ENCODE peak calls at places on chromosome 1, in ten cellular contexts. One of them, this sample, is unnamed.

GRCh38 chr1:108785264-108785663 is 38.8 kb downstream of the STXBP3 start:
- DNase-seq in OCI-LY7: peak; percentile 2
- DNase-seq in DND-41: peak; percentile 10
- DNase-seq in tibial artery: no peak
- DNase-seq in Peyer's patch: no peak
- DNase-seq in psoas muscle: no peak
- DNase-seq in neural crest cell: no peak
- DNase-seq in progenitor cell of endocrine pancreas: no peak
- DNase-seq in uterus: no peak
- DNase-seq in PC-3: no peak
- DNase-seq in this sample: no peak

GRCh38 chr1:3599816-3600215 is 11.5 kb downstream of the MEGF6 start:
- DNase-seq in OCI-LY7: no peak
- DNase-seq in DND-41: no peak
- DNase-seq in tibial artery: no peak
- DNase-seq in Peyer's patch: no peak
- DNase-seq in psoas muscle: no peak
- DNase-seq in neural crest cell: no peak
- DNase-seq in progenitor cell of endocrine pancreas: no peak
- DNase-seq in uterus: no peak
- DNase-seq in PC-3: no peak
- DNase-seq in this sample: no peak

GRCh38 chr1:185645201-185645640 is 89.0 kb upstream of the HMCN1 start:
- DNase-seq in OCI-LY7: no peak
- DNase-seq in DND-41: no peak
- DNase-seq in tibial artery: no peak
- DNase-seq in Peyer's patch: no peak
- DNase-seq in psoas muscle: no peak
- DNase-seq in neural crest cell: no peak
- DNase-seq in progenitor cell of endocrine pancreas: no peak
- DNase-seq in uterus: no peak
- DNase-seq in PC-3: no peak
- DNase-seq in this sample: no peak

GRCh38 chr1:46446646-46447498 is 42.8 kb upstream of the DMBX1 start:
- DNase-seq in OCI-LY7: peak; percentile 74
- DNase-seq in DND-41: peak; percentile 73
- DNase-seq in tibial artery: peak; percentile 81
- DNase-seq in Peyer's patch: peak; percentile 88
- DNase-seq in psoas muscle: peak; percentile 86
- DNase-seq in neural crest cell: peak; percentile 90
- DNase-seq in progenitor cell of endocrine pancreas: peak; percentile 83
- DNase-seq in uterus: peak; percentile 56
- DNase-seq in PC-3: peak; percentile 84
- DNase-seq in this sample: peak; percentile 84

GRCh38 chr1:115113781-115114180 is 24.5 kb upstream of the TSPAN2 start:
- DNase-seq in OCI-LY7: no peak
- DNase-seq in DND-41: no peak
- DNase-seq in tibial artery: no peak
- DNase-seq in Peyer's patch: no peak
- DNase-seq in psoas muscle: no peak
- DNase-seq in neural crest cell: no peak
- DNase-seq in progenitor cell of endocrine pancreas: no peak
- DNase-seq in uterus: no peak
- DNase-seq in PC-3: peak; percentile 27
- DNase-seq in this sample: no peak

GRCh38 chr1:111833334-111833733 is 77.6 kb downstream of the DDX20 start:
- DNase-seq in OCI-LY7: no peak
- DNase-seq in DND-41: peak; percentile 23
- DNase-seq in tibial artery: no peak
- DNase-seq in Peyer's patch: no peak
- DNase-seq in psoas muscle: no peak
- DNase-seq in neural crest cell: no peak
- DNase-seq in progenitor cell of endocrine pancreas: no peak
- DNase-seq in uterus: no peak
- DNase-seq in PC-3: peak; percentile 14
- DNase-seq in this sample: no peak

GRCh38 chr1:211612786-211613107 is 33.8 kb upstream of the SLC30A1 start:
- DNase-seq in OCI-LY7: no peak
- DNase-seq in DND-41: no peak
- DNase-seq in tibial artery: no peak
- DNase-seq in Peyer's patch: no peak
- DNase-seq in psoas muscle: no peak
- DNase-seq in neural crest cell: no peak
- DNase-seq in progenitor cell of endocrine pancreas: no peak
- DNase-seq in uterus: no peak
- DNase-seq in PC-3: no peak
- DNase-seq in this sample: no peak

GRCh38 chr1:8356256-8357209 is 38.6 kb downstream of the SLC45A1 start:
- DNase-seq in OCI-LY7: no peak
- DNase-seq in DND-41: no peak
- DNase-seq in tibial artery: no peak
- DNase-seq in Peyer's patch: no peak
- DNase-seq in psoas muscle: peak; percentile 55
- DNase-seq in neural crest cell: no peak
- DNase-seq in progenitor cell of endocrine pancreas: no peak
- DNase-seq in uterus: no peak
- DNase-seq in PC-3: no peak
- DNase-seq in this sample: no peak

GRCh38 chr1:183096351-183096750 is 73.1 kb downstream of the LAMC1 start:
- DNase-seq in OCI-LY7: no peak
- DNase-seq in DND-41: no peak
- DNase-seq in tibial artery: no peak
- DNase-seq in Peyer's patch: no peak
- DNase-seq in psoas muscle: no peak
- DNase-seq in neural crest cell: no peak
- DNase-seq in progenitor cell of endocrine pancreas: no peak
- DNase-seq in uterus: no peak
- DNase-seq in PC-3: no peak
- DNase-seq in this sample: no peak

GRCh38 chr1:183093066-183093668 is 69.9 kb downstream of the LAMC1 start:
- DNase-seq in OCI-LY7: no peak
- DNase-seq in DND-41: no peak
- DNase-seq in tibial artery: no peak
- DNase-seq in Peyer's patch: no peak
- DNase-seq in psoas muscle: no peak
- DNase-seq in neural crest cell: no peak
- DNase-seq in progenitor cell of endocrine pancreas: no peak
- DNase-seq in uterus: no peak
- DNase-seq in PC-3: no peak
- DNase-seq in this sample: no peak

GRCh38 chr1:183094376-183094775 is 71.2 kb downstream of the LAMC1 start:
- DNase-seq in OCI-LY7: no peak
- DNase-seq in DND-41: no peak
- DNase-seq in tibial artery: no peak
- DNase-seq in Peyer's patch: no peak
- DNase-seq in psoas muscle: no peak
- DNase-seq in neural crest cell: no peak
- DNase-seq in progenitor cell of endocrine pancreas: no peak
- DNase-seq in uterus: no peak
- DNase-seq in PC-3: no peak
- DNase-seq in this sample: no peak

GRCh38 chr1:183092350-183092749 is 69.1 kb downstream of the LAMC1 start:
- DNase-seq in OCI-LY7: no peak
- DNase-seq in DND-41: no peak
- DNase-seq in tibial artery: no peak
- DNase-seq in Peyer's patch: no peak
- DNase-seq in psoas muscle: no peak
- DNase-seq in neural crest cell: no peak
- DNase-seq in progenitor cell of endocrine pancreas: no peak
- DNase-seq in uterus: no peak
- DNase-seq in PC-3: no peak
- DNase-seq in this sample: no peak

DNA sequence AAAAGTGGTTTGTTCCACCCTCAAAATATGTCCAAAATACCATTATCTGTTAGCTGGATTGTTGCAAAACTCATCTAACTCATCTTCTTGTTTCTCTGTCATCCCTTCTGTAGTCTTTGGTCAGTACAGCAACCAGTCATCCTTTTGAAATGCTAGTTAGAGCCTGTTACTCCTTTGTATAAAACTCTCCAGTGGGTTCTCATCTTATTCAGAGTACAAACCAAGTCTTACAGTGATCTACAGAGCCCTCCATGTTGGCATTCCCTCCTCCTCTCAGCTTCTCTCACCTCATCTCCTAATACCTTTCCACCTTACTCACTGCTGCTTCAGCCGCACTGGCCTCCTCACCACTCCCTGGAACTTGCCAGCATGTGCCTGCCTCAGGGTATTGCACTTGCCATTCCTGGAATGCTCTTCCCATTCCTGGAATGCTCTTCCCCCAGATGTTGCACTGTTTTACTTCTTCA is 70.6 kb downstream of the LAMC1 start:
- DNase-seq in OCI-LY7: no peak
- DNase-seq in DND-41: no peak
- DNase-seq in tibial artery: no peak
- DNase-seq in Peyer's patch: no peak
- DNase-seq in psoas muscle: no peak
- DNase-seq in neural crest cell: no peak
- DNase-seq in progenitor cell of endocrine pancreas: no peak
- DNase-seq in uterus: no peak
- DNase-seq in PC-3: peak; percentile 76
- DNase-seq in this sample: no peak
- TF ChIP-seq CTCF in OCI-LY7: no peak
- TF ChIP-seq CTCF in DND-41: no peak
- TF ChIP-seq CTCF in tibial artery: no peak
- TF ChIP-seq CTCF in Peyer's patch: no peak
- TF ChIP-seq CTCF in psoas muscle: no peak
- TF ChIP-seq CTCF in neural crest cell: no peak
- TF ChIP-seq CTCF in progenitor cell of endocrine pancreas: no peak
- TF ChIP-seq CTCF in uterus: no peak
- TF ChIP-seq CTCF in PC-3: no peak
- TF ChIP-seq CTCF in this sample: no peak

GRCh38 chr1:62071695-62072094 is 123.0 kb upstream of the L1TD1 start:
- DNase-seq in OCI-LY7: no peak
- DNase-seq in DND-41: no peak
- DNase-seq in tibial artery: no peak
- DNase-seq in Peyer's patch: no peak
- DNase-seq in psoas muscle: no peak
- DNase-seq in neural crest cell: no peak
- DNase-seq in progenitor cell of endocrine pancreas: no peak
- DNase-seq in uterus: no peak
- DNase-seq in PC-3: no peak
- DNase-seq in this sample: no peak

GRCh38 chr1:62066713-62067112 is 127.9 kb upstream of the L1TD1 start:
- DNase-seq in OCI-LY7: no peak
- DNase-seq in DND-41: no peak
- DNase-seq in tibial artery: no peak
- DNase-seq in Peyer's patch: no peak
- DNase-seq in psoas muscle: no peak
- DNase-seq in neural crest cell: no peak
- DNase-seq in progenitor cell of endocrine pancreas: no peak
- DNase-seq in uterus: no peak
- DNase-seq in PC-3: no peak
- DNase-seq in this sample: no peak

GRCh38 chr1:62068978-62069377 is 125.7 kb upstream of the L1TD1 start:
- DNase-seq in OCI-LY7: no peak
- DNase-seq in DND-41: no peak
- DNase-seq in tibial artery: no peak
- DNase-seq in Peyer's patch: no peak
- DNase-seq in psoas muscle: no peak
- DNase-seq in neural crest cell: no peak
- DNase-seq in progenitor cell of endocrine pancreas: no peak
- DNase-seq in uterus: peak; percentile 20
- DNase-seq in PC-3: no peak
- DNase-seq in this sample: no peak

GRCh38 chr1:62068302-62068936 is 126.2 kb upstream of the L1TD1 start:
- DNase-seq in OCI-LY7: no peak
- DNase-seq in DND-41: no peak
- DNase-seq in tibial artery: no peak
- DNase-seq in Peyer's patch: no peak
- DNase-seq in psoas muscle: no peak
- DNase-seq in neural crest cell: no peak
- DNase-seq in progenitor cell of endocrine pancreas: no peak
- DNase-seq in uterus: no peak
- DNase-seq in PC-3: no peak
- DNase-seq in this sample: no peak

GRCh38 chr1:62070384-62071011 is 124.2 kb upstream of the L1TD1 start:
- DNase-seq in OCI-LY7: no peak
- DNase-seq in DND-41: no peak
- DNase-seq in tibial artery: no peak
- DNase-seq in Peyer's patch: no peak
- DNase-seq in psoas muscle: no peak
- DNase-seq in neural crest cell: no peak
- DNase-seq in progenitor cell of endocrine pancreas: no peak
- DNase-seq in uterus: no peak
- DNase-seq in PC-3: peak; percentile 47
- DNase-seq in this sample: no peak
- TF ChIP-seq CTCF in OCI-LY7: peak; percentile 80
- TF ChIP-seq CTCF in DND-41: peak; percentile 55
- TF ChIP-seq CTCF in tibial artery: peak; percentile 56
- TF ChIP-seq CTCF in Peyer's patch: peak; percentile 6
- TF ChIP-seq CTCF in psoas muscle: peak; percentile 69
- TF ChIP-seq CTCF in neural crest cell: peak; percentile 73
- TF ChIP-seq CTCF in progenitor cell of endocrine pancreas: peak; percentile 57
- TF ChIP-seq CTCF in uterus: peak; percentile 24
- TF ChIP-seq CTCF in PC-3: peak; percentile 79
- TF ChIP-seq CTCF in this sample: no peak

DNA sequence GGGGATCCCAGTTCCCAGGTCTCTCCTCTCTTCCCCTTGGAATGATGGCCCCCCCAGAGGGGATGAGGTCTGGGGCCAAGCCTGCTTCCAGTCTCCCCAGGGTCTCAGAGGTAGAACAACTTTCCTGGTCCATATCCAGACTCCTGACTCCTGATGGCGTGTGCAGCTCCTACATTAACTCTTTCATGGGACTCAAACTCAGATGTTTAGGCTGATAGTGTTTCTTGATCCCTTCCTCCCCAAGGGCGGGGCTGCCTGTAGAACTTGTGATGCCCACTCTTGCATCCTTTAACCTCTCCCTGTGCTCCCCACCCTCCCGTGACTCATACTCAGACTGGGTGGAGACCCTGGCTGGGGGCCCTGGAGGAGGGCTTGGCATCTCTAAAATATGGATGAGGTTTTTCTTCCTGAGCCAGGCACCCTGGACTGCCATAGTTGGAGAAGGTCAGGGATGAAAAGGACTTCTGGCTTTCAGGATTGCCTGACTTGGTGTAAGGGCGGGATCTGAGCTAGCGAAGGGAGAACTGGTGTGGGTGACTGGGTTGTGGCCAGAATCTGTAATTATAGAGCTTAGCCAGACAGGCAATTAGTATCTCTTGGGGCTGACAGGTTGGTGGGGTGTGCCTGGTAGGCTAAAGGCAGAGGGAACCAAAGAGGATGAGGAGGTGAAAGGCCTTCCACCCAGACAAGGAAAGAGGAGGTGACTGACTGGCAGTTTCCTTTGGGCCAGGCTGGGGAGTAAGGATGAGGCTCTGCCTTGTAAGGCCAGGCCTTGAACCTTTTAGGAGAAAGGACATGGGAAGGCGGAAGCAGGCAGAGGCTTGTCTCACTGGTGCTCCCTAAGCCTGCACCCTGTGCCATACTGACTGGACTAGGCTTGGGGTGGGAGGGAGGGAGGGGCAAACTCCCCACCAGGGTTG is 1.5 kb downstream of the ATP8B2 start:
- DNase-seq in OCI-LY7: no peak
- DNase-seq in DND-41: no peak
- DNase-seq in tibial artery: peak; percentile 97
- DNase-seq in Peyer's patch: no peak
- DNase-seq in psoas muscle: peak; percentile 83
- DNase-seq in neural crest cell: no peak
- DNase-seq in progenitor cell of endocrine pancreas: no peak
- DNase-seq in uterus: peak; percentile 81
- DNase-seq in PC-3: peak; percentile 62
- DNase-seq in this sample: peak; percentile 39
- TF ChIP-seq CTCF in OCI-LY7: peak; percentile 14
- TF ChIP-seq CTCF in DND-41: no peak
- TF ChIP-seq CTCF in tibial artery: no peak
- TF ChIP-seq CTCF in Peyer's patch: no peak
- TF ChIP-seq CTCF in psoas muscle: no peak
- TF ChIP-seq CTCF in neural crest cell: peak; percentile 25
- TF ChIP-seq CTCF in progenitor cell of endocrine pancreas: no peak
- TF ChIP-seq CTCF in uterus: no peak
- TF ChIP-seq CTCF in PC-3: peak; percentile 29
- TF ChIP-seq CTCF in this sample: no peak

GRCh38 chr1:48869116-48869893 is 92.6 kb upstream of the BEND5 start:
- DNase-seq in OCI-LY7: no peak
- DNase-seq in DND-41: no peak
- DNase-seq in tibial artery: no peak
- DNase-seq in Peyer's patch: no peak
- DNase-seq in psoas muscle: no peak
- DNase-seq in neural crest cell: no peak
- DNase-seq in progenitor cell of endocrine pancreas: no peak
- DNase-seq in uterus: no peak
- DNase-seq in PC-3: peak; percentile 10
- DNase-seq in this sample: no peak
- TF ChIP-seq CTCF in OCI-LY7: peak; percentile 41
- TF ChIP-seq CTCF in DND-41: no peak
- TF ChIP-seq CTCF in tibial artery: no peak
- TF ChIP-seq CTCF in Peyer's patch: no peak
- TF ChIP-seq CTCF in psoas muscle: no peak
- TF ChIP-seq CTCF in neural crest cell: no peak
- TF ChIP-seq CTCF in progenitor cell of endocrine pancreas: peak; percentile 30
- TF ChIP-seq CTCF in uterus: no peak
- TF ChIP-seq CTCF in PC-3: peak; percentile 39
- TF ChIP-seq CTCF in this sample: no peak

This sample was measured in omental fat pad.